ENCODE peak calls at places on chromosome 2, in eight cellular contexts. K is spleen, M is mesenchymal stem cell, E is psoas muscle, D is aorta, V is lower lobe of right lung, J is SJSA1, Q is AG04450. Y is an unnamed sample. For H3K27me3, the result is how much of the 10 kb centered on the place peaks cover.

GRCh38 chr2:88950010-88950409 is 258.5 kb downstream of the RPIA start:
- DNase-seq in Q (no peak), J (no peak), M (no peak), K (no peak), V (no peak), D (no peak), E (no peak), Y (no peak)

GRCh38 chr2:105544591-105545377 is 145.9 kb upstream of the FHL2 start:
- DNase-seq in D (no peak), V (no peak), K (no peak), J (no peak), Q (no peak), M (no peak), E (no peak), Y (no peak)

GRCh38 chr2:133651861-133652260 is 83.6 kb upstream of the NCKAP5 start:
- DNase-seq in M (no peak), J (no peak), E (no peak), D (no peak), Q (no peak), K (no peak), V (no peak), Y (no peak)

GRCh38 chr2:228689049-228689448 is 507.6 kb upstream of the SPHKAP start:
- DNase-seq in J (no peak), D (no peak), V (no peak), M (peak), K (no peak), Q (no peak), E (no peak), Y (no peak)

GRCh38 chr2:150413416-150413815 is 74.1 kb downstream of the RND3 start:
- DNase-seq in Q (no peak), V (no peak), E (no peak), M (no peak), K (no peak), D (no peak), J (no peak), Y (no peak)

GRCh38 chr2:43513796-43514195 is 82.0 kb downstream of the THADA start:
- DNase-seq in V (no peak), E (no peak), Q (no peak), J (no peak), K (no peak), M (no peak), D (no peak), Y (no peak)

GRCh38 chr2:20584637-20585321 is 66.1 kb downstream of the HS1BP3 start:
- DNase-seq in K (peak), Q (peak), D (peak), E (peak), J (peak), V (no peak), M (peak), Y (no peak)

GRCh38 chr2:120398051-120398960 is 52.4 kb downstream of the INHBB start:
- DNase-seq in K (peak), J (peak), E (no peak), M (peak), V (no peak), Q (peak), D (no peak), Y (no peak)

GRCh38 chr2:188345439-188345838 is 53.8 kb downstream of the GULP1 start:
- DNase-seq in J (no peak), M (no peak), K (no peak), Q (no peak), D (no peak), V (no peak), E (no peak), Y (no peak)

GRCh38 chr2:138234265-138234664 is 267.3 kb upstream of the SPOPL start:
- DNase-seq in E (no peak), M (no peak), K (no peak), Q (no peak), D (no peak), V (no peak), J (no peak), Y (no peak)

GRCh38 chr2:226671177-226671676 is 128.4 kb downstream of the IRS1 start:
- DNase-seq in K (no peak), Q (no peak), E (no peak), J (no peak), D (no peak), M (no peak), V (no peak), Y (no peak)

GRCh38 chr2:230520875-230521155 is 104.8 kb downstream of the SP100 start:
- DNase-seq in E (no peak), V (no peak), D (no peak), M (no peak), Q (no peak), K (no peak), J (no peak), Y (no peak)

GRCh38 chr2:225894240-225894980 is 494.9 kb downstream of the NYAP2 start:
- DNase-seq in K (no peak), M (peak), V (no peak), J (no peak), D (no peak), E (no peak), Q (peak), Y (no peak)

GRCh38 chr2:150759531-150759930 is 272.1 kb upstream of the RND3 start:
- DNase-seq in D (no peak), Q (no peak), J (no peak), M (no peak), K (no peak), E (no peak), V (no peak), Y (no peak)

GRCh38 chr2:106124787-106125549 is 69.1 kb downstream of the UXS1 start:
- DNase-seq in K (no peak), M (no peak), V (no peak), D (no peak), J (no peak), Q (no peak), E (no peak), Y (no peak)

GRCh38 chr2:15979759-15980604 is 39.6 kb downstream of the MYCN start:
- DNase-seq in D (no peak), V (no peak), M (no peak), E (no peak), K (no peak), Q (no peak), J (no peak), Y (no peak)

GRCh38 chr2:103401621-103402020 is 639.8 kb downstream of the TMEM182 start:
- DNase-seq in D (no peak), J (no peak), E (no peak), V (no peak), Q (no peak), M (peak), K (no peak), Y (no peak)

GRCh38 chr2:158432117-158432516 is 24.4 kb downstream of the CCDC148 start:
- DNase-seq in J (no peak), K (no peak), Q (no peak), M (no peak), V (no peak), E (no peak), D (no peak), Y (no peak)

GRCh38 chr2:20200697-20201555 is 24.0 kb downstream of the SDC1 start:
- DNase-seq in D (no peak), V (no peak), M (no peak), J (no peak), E (no peak), K (no peak), Q (no peak), Y (no peak)

GRCh38 chr2:16277117-16277516 is 336.8 kb downstream of the MYCN start:
- DNase-seq in E (no peak), M (no peak), V (no peak), J (no peak), Q (no peak), K (no peak), D (no peak), Y (no peak)

GRCh38 chr2:21191535-21191934 is 67.8 kb downstream of the TDRD15 start:
- DNase-seq in Q (no peak), E (no peak), V (no peak), M (no peak), D (no peak), J (no peak), K (no peak), Y (no peak)

GRCh38 chr2:64168231-64168630 is 24.0 kb upstream of the PELI1 start:
- DNase-seq in M (no peak), J (no peak), V (no peak), D (no peak), Q (no peak), E (no peak), K (no peak), Y (no peak)

GRCh38 chr2:200655918-200656580 is 70.2 kb downstream of the AOX1 start:
- DNase-seq in K (no peak), D (no peak), M (no peak), V (no peak), J (no peak), E (no peak), Q (no peak), Y (no peak)

GRCh38 chr2:28751956-28752607 is 452 bp downstream of the PPP1CB start:
- DNase-seq in V (no peak), J (peak), M (no peak), Q (no peak), E (no peak), K (peak), D (peak), Y (no peak)

GRCh38 chr2:128381001-128381938 is 62.6 kb upstream of the HS6ST1 start:
- DNase-seq in E (no peak), Q (no peak), K (peak), M (peak), J (peak), V (peak), D (no peak), Y (peak)

GRCh38 chr2:88949336-88949735 is 257.9 kb downstream of the RPIA start:
- DNase-seq in D (no peak), Q (no peak), K (no peak), J (no peak), M (no peak), E (no peak), V (no peak), Y (no peak)

GRCh38 chr2:55115795-55116597 is 65.7 kb upstream of the RTN4 start:
- DNase-seq in J (peak), E (no peak), K (no peak), D (no peak), V (no peak), Q (no peak), M (peak), Y (no peak)

GRCh38 chr2:234459401-234460009 is 37.4 kb downstream of the ARL4C start:
- DNase-seq in K (no peak), E (no peak), M (no peak), V (no peak), J (no peak), D (no peak), Q (no peak), Y (no peak)

GRCh38 chr2:42392191-42392590 is 31.2 kb upstream of the COX7A2L start:
- DNase-seq in J (no peak), Q (no peak), E (no peak), K (no peak), V (no peak), M (no peak), D (no peak), Y (no peak)

GRCh38 chr2:14524803-14525080 is 107.8 kb upstream of the LRATD1 start:
- DNase-seq in Q (no peak), D (no peak), J (no peak), E (no peak), K (no peak), V (no peak), M (peak), Y (no peak)

GRCh38 chr2:153870308-153870707 is 1.4 kb upstream of the GALNT13 start:
- DNase-seq in K (no peak), V (no peak), E (no peak), M (no peak), D (no peak), Q (no peak), J (no peak), Y (no peak)

GRCh38 chr2:241752253-241752652 is 17.8 kb downstream of the D2HGDH start:
- DNase-seq in J (no peak), V (no peak), Q (no peak), M (no peak), D (no peak), E (no peak), K (no peak), Y (no peak)

GRCh38 chr2:205637037-205637602 is 45.2 kb upstream of the NRP2 start:
- DNase-seq in E (no peak), K (no peak), J (no peak), V (no peak), D (no peak), Q (no peak), M (no peak), Y (no peak)

GRCh38 chr2:42086500-42086953 is 38.7 kb downstream of the PKDCC start:
- DNase-seq in D (no peak), Q (peak), J (no peak), K (peak), M (peak), E (no peak), V (no peak), Y (peak)

GRCh38 chr2:239232195-239232578 is 168.6 kb downstream of the HDAC4 start:
- DNase-seq in M (no peak), Q (no peak), E (no peak), D (no peak), J (no peak), K (no peak), V (no peak), Y (no peak)

GRCh38 chr2:202002381-202002780 is 31.3 kb upstream of the FZD7 start:
- DNase-seq in K (no peak), E (no peak), V (no peak), J (no peak), Q (no peak), D (no peak), M (no peak), Y (no peak)

GRCh38 chr2:206642075-206643025 is at the start of gene FAM237A:
- DNase-seq in K (no peak), D (no peak), Q (peak), M (peak), V (peak), J (peak), E (peak), Y (no peak)

GRCh38 chr2:65477590-65477989 is 45.2 kb upstream of the SPRED2 start:
- DNase-seq in K (no peak), M (no peak), E (no peak), D (no peak), V (no peak), Q (no peak), J (no peak), Y (no peak)

GRCh38 chr2:223613017-223613950 is 11.1 kb upstream of the SCG2 start:
- DNase-seq in D (peak), M (peak), K (no peak), V (peak), J (peak), Q (peak), E (peak), Y (peak)
- H3K4me3 ChIP-seq in D (no peak), M (no peak), K (peak), V (peak), J (peak), Q (peak), E (peak), Y (peak)

DNA sequence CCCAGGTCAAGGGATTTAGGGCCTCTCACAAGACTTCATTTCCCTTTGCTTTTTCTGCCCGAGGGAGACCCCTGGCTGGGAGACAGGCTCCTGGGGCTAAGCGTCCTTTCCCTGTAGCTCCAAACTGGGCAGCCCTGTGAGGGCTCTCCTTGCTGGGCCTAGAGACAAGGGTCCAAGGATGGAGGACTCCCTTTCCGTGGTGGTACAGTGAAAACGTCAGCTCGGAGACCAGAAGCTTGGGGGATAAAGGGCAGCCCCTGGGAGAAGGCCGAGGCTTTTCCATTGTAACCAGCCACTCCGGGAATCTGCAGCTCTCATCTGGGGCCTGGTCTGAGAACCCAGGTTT is 2.3 kb downstream of the SIX2 start:
- DNase-seq in K (no peak), D (no peak), Q (no peak), J (no peak), E (no peak), V (no peak), M (no peak), Y (no peak)
- H3K27me3 ChIP-seq in K (half or more), D (under half), Q (half or more), J (under half), E (under half), V (half or more), M (half or more), Y (under half)

GRCh38 chr2:9991221-9991620 is 39.7 kb downstream of the GRHL1 start:
- DNase-seq in Q (no peak), K (no peak), D (no peak), V (no peak), E (no peak), M (no peak), J (no peak), Y (no peak)
- H3K4me3 ChIP-seq in Q (no peak), K (no peak), D (no peak), V (no peak), E (no peak), M (no peak), J (no peak), Y (no peak)

GRCh38 chr2:113260930-113261329 is 17.8 kb downstream of the PAX8 start:
- DNase-seq in D (no peak), K (no peak), J (no peak), Q (no peak), V (no peak), M (no peak), E (no peak), Y (no peak)

GRCh38 chr2:113264713-113265403 is 13.9 kb downstream of the PAX8 start:
- DNase-seq in E (no peak), Q (no peak), D (no peak), J (no peak), M (no peak), K (no peak), V (no peak), Y (no peak)

GRCh38 chr2:113263546-113263945 is 15.2 kb downstream of the PAX8 start:
- DNase-seq in Q (no peak), K (no peak), E (no peak), J (no peak), V (no peak), M (no peak), D (no peak), Y (no peak)

GRCh38 chr2:113268621-113269360 is 9.9 kb downstream of the PAX8 start:
- DNase-seq in E (no peak), M (no peak), J (no peak), Q (no peak), D (no peak), V (no peak), K (no peak), Y (no peak)

GRCh38 chr2:113266431-113266830 is 12.3 kb downstream of the PAX8 start:
- DNase-seq in J (no peak), M (no peak), D (no peak), Q (no peak), K (no peak), E (no peak), V (no peak), Y (no peak)
- H3K27me3 ChIP-seq in J (under half), M (under half), D (under half), Q (under half), K (under half), E (under half), V (under half), Y (under half)

DNA sequence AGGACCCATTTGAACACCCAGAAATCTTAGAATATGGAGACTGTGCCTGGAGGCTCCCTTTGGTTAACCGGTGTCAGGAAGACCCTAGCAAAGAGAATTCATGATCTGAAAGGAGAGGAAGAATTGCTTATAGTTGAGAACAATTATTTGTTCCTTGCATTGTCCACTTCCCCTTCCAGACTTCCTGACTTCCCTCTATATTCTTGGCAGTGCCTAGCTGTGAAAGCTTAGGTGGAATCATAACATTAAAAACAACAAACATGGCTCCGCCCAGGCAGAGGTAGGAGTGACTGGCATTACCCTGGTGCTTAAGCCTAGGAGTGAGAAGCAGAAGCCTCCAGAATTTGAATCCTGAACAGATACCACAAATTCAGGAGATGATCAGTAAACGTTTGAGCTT is 1.9 kb downstream of the TTL start:
- DNase-seq in J (no peak), M (no peak), E (no peak), K (no peak), Q (no peak), V (no peak), D (no peak), Y (no peak)
- H3K4me3 ChIP-seq in J (peak), M (no peak), E (peak), K (peak), Q (peak), V (peak), D (no peak), Y (no peak)

GRCh38 chr2:38596229-38596628 is 6.5 kb downstream of the HNRNPLL start:
- DNase-seq in D (no peak), K (no peak), J (no peak), E (no peak), Q (no peak), M (no peak), V (no peak), Y (no peak)
- H3K27me3 ChIP-seq in D (under half), K (under half), J (under half), E (under half), Q (under half), M (under half), V (under half), Y (under half)

DNA sequence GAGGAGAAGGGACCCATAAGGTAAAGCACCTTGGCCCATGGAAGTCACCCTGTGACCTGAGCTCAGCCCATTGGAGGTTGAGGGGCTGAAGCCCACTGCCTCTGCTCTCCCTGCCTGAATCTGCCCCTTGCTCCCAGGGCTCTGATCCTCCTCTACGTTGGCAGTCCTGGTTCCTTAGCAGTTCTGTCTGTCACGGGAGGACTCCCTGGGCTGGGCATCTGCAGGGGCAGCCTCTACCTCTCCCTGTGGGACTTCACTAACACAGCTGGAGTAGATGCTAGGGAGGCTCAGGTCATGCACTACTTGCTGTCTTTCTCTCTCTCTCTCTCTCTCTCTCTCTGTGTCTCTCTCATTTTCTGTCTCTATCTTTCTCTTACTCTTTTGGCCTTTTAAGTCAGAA is 8.7 kb downstream of the GYPC start:
- DNase-seq in J (no peak), V (no peak), M (no peak), K (no peak), E (no peak), Q (no peak), D (no peak), Y (no peak)
- H3K4me3 ChIP-seq in J (no peak), V (no peak), M (no peak), K (no peak), E (no peak), Q (no peak), D (no peak), Y (no peak)

DNA sequence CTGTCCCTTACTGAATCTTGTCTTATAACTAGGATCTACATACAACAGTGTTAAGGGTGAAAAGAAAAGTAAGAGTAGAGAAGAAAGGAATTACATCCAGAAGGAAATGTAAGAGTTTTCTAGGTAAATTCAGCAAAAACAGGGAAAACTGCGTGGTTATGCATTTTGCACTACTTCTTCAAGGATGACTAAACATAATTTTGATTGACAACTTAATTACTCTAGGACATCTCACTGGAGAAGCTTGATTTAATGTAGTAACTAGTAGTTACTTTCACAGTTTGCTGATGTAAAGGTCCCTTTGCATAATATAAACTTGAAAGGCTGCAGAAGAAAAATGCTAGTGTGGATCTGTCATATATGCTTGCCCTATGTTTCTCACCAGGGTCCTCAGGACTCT is 213.4 kb upstream of the CYP26B1 start:
- DNase-seq in K (no peak), D (no peak), J (no peak), E (no peak), M (no peak), Q (no peak), V (no peak), Y (no peak)
- H3K27me3 ChIP-seq in K (under half), D (under half), J (under half), E (under half), M (under half), Q (under half), V (under half), Y (under half)

DNA sequence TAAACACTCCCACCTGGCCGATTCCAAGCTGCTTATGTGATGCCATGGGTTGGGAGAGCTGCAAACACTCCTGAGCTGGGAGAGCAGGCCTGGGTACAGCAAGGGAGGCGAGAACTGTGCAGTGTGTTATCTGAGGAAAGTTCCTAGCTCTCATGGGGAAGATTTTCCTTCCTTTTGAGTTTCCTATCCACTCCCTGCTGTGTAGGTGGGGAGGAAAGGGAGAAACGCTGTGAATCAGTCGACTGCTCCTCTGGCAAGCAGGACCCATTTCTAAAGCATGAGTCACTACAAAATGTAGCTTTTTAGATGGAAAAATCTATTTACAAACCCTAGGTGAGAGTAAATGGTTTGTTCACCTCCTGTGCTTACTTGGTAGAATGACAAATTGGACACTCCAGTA is 80.4 kb downstream of the SH3RF3 start:
- DNase-seq in M (peak), V (no peak), E (no peak), D (no peak), K (no peak), J (no peak), Q (peak), Y (no peak)
- H3K4me3 ChIP-seq in M (no peak), V (no peak), E (no peak), D (no peak), K (no peak), J (no peak), Q (no peak), Y (no peak)

GRCh38 chr2:168913495-168913894 is 12.4 kb downstream of the G6PC2 start:
- DNase-seq in V (no peak), M (no peak), Q (no peak), E (no peak), K (no peak), D (no peak), J (no peak), Y (no peak)
- H3K27me3 ChIP-seq in V (under half), M (under half), Q (under half), E (under half), K (under half), D (under half), J (half or more), Y (under half)

Y was measured in uterus.